ENCODE peak calls at places on chromosomes 2 and 18, in eight cellular contexts. N is CD4-positive, CD25-positive, alpha-beta regulatory T cell; W is IMR-90; M is ovary; I is heart left ventricle; Z is SJSA1; U is psoas muscle; R is H9. X is an unnamed sample.

GRCh38 chr2:240946046-240946445 is 39.9 kb downstream of the CROCC2 start:
- DNase-seq in R (no peak), N (no peak), U (no peak), M (no peak), W (no peak), I (no peak), Z (no peak), X (no peak)

GRCh38 chr2:20621366-20622295 is 29.3 kb downstream of the HS1BP3 start:
- DNase-seq in U (peak; percentile 44), I (no peak), Z (no peak), M (no peak), N (no peak), W (no peak), R (no peak), X (peak; percentile 39)

GRCh38 chr2:85733121-85733960 is 20.4 kb upstream of the ATOH8 start:
- DNase-seq in R (no peak), W (no peak), M (no peak), U (peak; percentile 92), Z (no peak), I (no peak), N (no peak), X (no peak)

GRCh38 chr2:156019341-156019740 is 313.2 kb downstream of the NR4A2 start:
- DNase-seq in N (no peak), I (no peak), M (no peak), Z (no peak), U (no peak), W (no peak), R (no peak), X (no peak)

GRCh38 chr2:173544621-173545363 is 190.1 kb downstream of the CDCA7 start:
- DNase-seq in I (no peak), U (no peak), Z (no peak), N (no peak), M (no peak), R (no peak), W (no peak), X (no peak)

GRCh38 chr2:8249191-8249590 is 432.7 kb upstream of the ID2 start:
- DNase-seq in U (no peak), N (no peak), R (peak; percentile 15), Z (no peak), M (no peak), I (no peak), W (no peak), X (no peak)

GRCh38 chr2:235087812-235088607 is 136.2 kb downstream of the SH3BP4 start:
- DNase-seq in Z (no peak), N (no peak), R (no peak), W (no peak), M (peak; percentile 57), I (peak; percentile 73), U (peak; percentile 51), X (peak; percentile 51)

GRCh38 chr2:222651721-222652420 is 4.0 kb downstream of the FARSB start:
- DNase-seq in Z (no peak), U (no peak), W (peak; percentile 28), N (no peak), I (no peak), R (no peak), M (no peak), X (no peak)

GRCh38 chr2:145751155-145751554 is 1231.2 kb upstream of the ZEB2 start:
- DNase-seq in N (no peak), R (no peak), I (no peak), M (no peak), Z (no peak), W (no peak), U (no peak), X (no peak)

DNA sequence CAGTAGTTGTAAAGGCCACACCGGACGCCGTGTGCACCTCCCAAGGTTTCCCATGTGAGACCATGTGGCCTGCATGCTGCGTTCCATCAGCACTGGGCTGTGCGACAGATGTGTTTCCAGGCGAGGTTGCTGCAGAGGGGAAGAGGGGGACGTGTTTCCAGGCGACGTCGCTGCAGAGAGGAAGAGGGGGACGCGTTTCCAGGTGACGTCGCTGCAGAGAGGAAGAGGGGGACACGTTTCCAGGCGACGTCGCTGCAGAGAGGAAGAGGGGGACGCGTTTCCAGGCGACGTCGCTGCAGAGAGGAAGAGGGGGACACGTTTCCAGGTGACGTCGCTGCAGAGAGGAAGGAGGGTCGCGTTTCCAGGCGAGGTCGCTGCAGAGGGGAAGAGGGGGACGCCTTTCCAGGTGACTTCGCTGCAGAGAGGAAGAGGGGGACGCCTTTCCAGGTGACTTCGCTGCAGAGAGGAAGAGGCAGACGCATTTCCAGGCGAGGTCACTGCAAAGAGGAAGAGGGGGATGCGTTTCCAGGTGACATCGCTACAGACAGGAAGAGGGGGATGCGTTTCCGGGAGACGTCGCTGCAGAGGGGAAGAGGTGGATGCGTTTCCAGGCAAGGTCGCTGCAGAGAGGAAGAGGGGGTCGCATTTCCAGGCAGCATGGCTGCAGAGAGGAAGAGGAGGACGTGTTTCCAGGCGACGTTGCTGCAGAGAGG is 24.5 kb downstream of the NFATC1 start:
- DNase-seq in W (no peak), I (no peak), Z (no peak), R (no peak), M (no peak), N (no peak), U (no peak), X (no peak)
- H3K9me3 ChIP-seq in W (no peaks in the 10 kb centered on the region), I (no peaks in the 10 kb centered on the region), Z (no peaks in the 10 kb centered on the region), R (no peaks in the 10 kb centered on the region), M (no peaks in the 10 kb centered on the region), N (no peaks in the 10 kb centered on the region), U (no peaks in the 10 kb centered on the region), X (no peaks in the 10 kb centered on the region)

DNA sequence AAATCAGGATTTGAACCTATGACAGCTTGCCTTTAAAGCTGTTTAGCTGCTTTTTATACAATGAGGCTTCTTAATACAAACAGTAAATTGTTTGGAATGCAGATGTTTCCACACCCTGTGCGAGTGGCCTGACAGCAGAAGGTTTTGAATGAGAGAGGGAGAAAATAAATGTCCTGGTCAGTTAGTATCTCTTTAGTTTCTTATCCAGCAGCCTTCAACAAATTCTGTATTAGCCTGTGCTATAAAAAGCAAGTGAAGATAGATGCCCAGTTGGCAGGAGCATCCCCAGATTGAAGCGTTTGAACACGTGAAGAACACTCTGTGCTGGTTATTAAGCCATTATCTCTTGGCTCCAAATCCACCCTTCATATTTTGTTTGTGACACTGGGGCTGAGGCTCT is 70.6 kb downstream of the CERS6 start:
- DNase-seq in R (no peak), W (no peak), U (no peak), Z (peak; percentile 16), N (no peak), M (peak; percentile 72), I (peak; percentile 53), X (no peak)
- H3K4me1 ChIP-seq in R (peaks cover 5% of the 10 kb centered on the region), W (peaks cover 12% of the 10 kb centered on the region), U (peaks cover 70% of the 10 kb centered on the region), Z (peaks cover 55% of the 10 kb centered on the region), N (no peaks in the 10 kb centered on the region), M (peaks cover 18% of the 10 kb centered on the region), I (peaks cover 37% of the 10 kb centered on the region), X (peaks cover 17% of the 10 kb centered on the region)

DNA sequence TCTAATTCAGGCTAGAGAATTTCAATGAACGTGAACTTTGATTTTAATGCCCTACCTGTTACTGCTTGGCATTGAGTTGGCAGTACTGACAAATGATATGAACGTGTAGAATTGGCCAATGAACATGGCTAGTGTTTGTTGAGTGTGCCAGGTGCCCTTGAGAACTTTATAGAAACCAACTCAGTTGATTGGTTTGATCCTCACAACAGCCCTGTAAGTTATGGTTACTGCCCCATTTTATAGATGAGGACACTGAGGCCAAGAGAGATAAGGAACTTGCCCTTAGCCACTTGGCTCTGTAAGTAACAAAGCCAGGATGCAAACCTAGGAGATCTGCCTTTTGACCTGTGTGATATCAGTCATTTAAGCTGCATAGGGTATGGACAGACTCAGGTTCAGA is 275.7 kb downstream of the NEDD4L start:
- DNase-seq in I (no peak), W (no peak), N (no peak), M (no peak), R (no peak), U (no peak), Z (no peak), X (no peak)
- H3K9me3 ChIP-seq in I (no peaks in the 10 kb centered on the region), W (no peaks in the 10 kb centered on the region), N (no peaks in the 10 kb centered on the region), M (no peaks in the 10 kb centered on the region), R (no peaks in the 10 kb centered on the region), U (no peaks in the 10 kb centered on the region), Z (no peaks in the 10 kb centered on the region), X (no peaks in the 10 kb centered on the region)

GRCh38 chr2:170365003-170365402 is 187.1 kb downstream of the MYO3B start:
- DNase-seq in W (no peak), N (no peak), U (no peak), Z (no peak), M (no peak), I (no peak), R (no peak), X (no peak)
- H3K4me1 ChIP-seq in W (no peaks in the 10 kb centered on the region), N (no peaks in the 10 kb centered on the region), U (no peaks in the 10 kb centered on the region), Z (no peaks in the 10 kb centered on the region), M (no peaks in the 10 kb centered on the region), I (no peaks in the 10 kb centered on the region), R (peaks cover 13% of the 10 kb centered on the region), X (no peaks in the 10 kb centered on the region)

GRCh38 chr18:71784777-71785176 is 759.4 kb downstream of the CBLN2 start:
- DNase-seq in M (no peak), N (peak; percentile 1), W (no peak), Z (no peak), I (no peak), R (no peak), U (no peak), X (no peak)
- H3K9me3 ChIP-seq in M (no peaks in the 10 kb centered on the region), N (no peaks in the 10 kb centered on the region), W (peaks cover 2% of the 10 kb centered on the region), Z (no peaks in the 10 kb centered on the region), I (no peaks in the 10 kb centered on the region), R (no peaks in the 10 kb centered on the region), U (no peaks in the 10 kb centered on the region), X (no peaks in the 10 kb centered on the region)

X was measured in lower lobe of right lung.